ENCODE peak calls at places on chromosomes 11 and 22, in eight cellular contexts. One of them, this sample, is unnamed.

GRCh38 chr22:47190276-47190956 is 428.0 kb downstream of the TBC1D22A start:
- DNase-seq in caudate nucleus: no peak
- DNase-seq in activated naive CD8-positive, alpha-beta T cell treated with anti-CD3 and anti-CD28 coated beads, Interleukin-2, amount 50 U/mL, for 16 hours: no peak
- DNase-seq in astrocyte of the hippocampus: no peak
- DNase-seq in NCI-H1436: no peak
- DNase-seq in pancreas: peak
- DNase-seq in WTC11: no peak
- DNase-seq in activated CD4-positive, alpha-beta T cell treated with anti-CD3 and anti-CD28 coated beads, Interleukin-2, amount 10 ng/mL, durations not matched to agents 7 days and 5 days: no peak
- DNase-seq in this sample: no peak

GRCh38 chr22:40101417-40102101 is 76.2 kb upstream of the TNRC6B start:
- DNase-seq in caudate nucleus: no peak
- DNase-seq in activated naive CD8-positive, alpha-beta T cell treated with anti-CD3 and anti-CD28 coated beads, Interleukin-2, amount 50 U/mL, for 16 hours: no peak
- DNase-seq in astrocyte of the hippocampus: no peak
- DNase-seq in NCI-H1436: no peak
- DNase-seq in pancreas: no peak
- DNase-seq in WTC11: no peak
- DNase-seq in activated CD4-positive, alpha-beta T cell treated with anti-CD3 and anti-CD28 coated beads, Interleukin-2, amount 10 ng/mL, durations not matched to agents 7 days and 5 days: no peak
- DNase-seq in this sample: no peak

GRCh38 chr11:69489031-69489745 is 7.7 kb downstream of the LINC01488 start:
- DNase-seq in caudate nucleus: no peak
- DNase-seq in activated naive CD8-positive, alpha-beta T cell treated with anti-CD3 and anti-CD28 coated beads, Interleukin-2, amount 50 U/mL, for 16 hours: no peak
- DNase-seq in astrocyte of the hippocampus: no peak
- DNase-seq in NCI-H1436: no peak
- DNase-seq in pancreas: peak
- DNase-seq in WTC11: no peak
- DNase-seq in activated CD4-positive, alpha-beta T cell treated with anti-CD3 and anti-CD28 coated beads, Interleukin-2, amount 10 ng/mL, durations not matched to agents 7 days and 5 days: no peak
- DNase-seq in this sample: no peak

GRCh38 chr22:21861856-21862255 is 5.6 kb downstream of the MAPK1 start:
- DNase-seq in caudate nucleus: no peak
- DNase-seq in activated naive CD8-positive, alpha-beta T cell treated with anti-CD3 and anti-CD28 coated beads, Interleukin-2, amount 50 U/mL, for 16 hours: no peak
- DNase-seq in astrocyte of the hippocampus: no peak
- DNase-seq in NCI-H1436: no peak
- DNase-seq in pancreas: no peak
- DNase-seq in WTC11: no peak
- DNase-seq in activated CD4-positive, alpha-beta T cell treated with anti-CD3 and anti-CD28 coated beads, Interleukin-2, amount 10 ng/mL, durations not matched to agents 7 days and 5 days: no peak
- DNase-seq in this sample: no peak

GRCh38 chr11:76810151-76810853 is 27.1 kb downstream of the TSKU start:
- DNase-seq in caudate nucleus: no peak
- DNase-seq in activated naive CD8-positive, alpha-beta T cell treated with anti-CD3 and anti-CD28 coated beads, Interleukin-2, amount 50 U/mL, for 16 hours: no peak
- DNase-seq in astrocyte of the hippocampus: no peak
- DNase-seq in NCI-H1436: no peak
- DNase-seq in pancreas: no peak
- DNase-seq in WTC11: no peak
- DNase-seq in activated CD4-positive, alpha-beta T cell treated with anti-CD3 and anti-CD28 coated beads, Interleukin-2, amount 10 ng/mL, durations not matched to agents 7 days and 5 days: peak
- DNase-seq in this sample: no peak

GRCh38 chr11:70674605-70675004 is 276.3 kb downstream of the CTTN start:
- DNase-seq in caudate nucleus: no peak
- DNase-seq in activated naive CD8-positive, alpha-beta T cell treated with anti-CD3 and anti-CD28 coated beads, Interleukin-2, amount 50 U/mL, for 16 hours: no peak
- DNase-seq in astrocyte of the hippocampus: no peak
- DNase-seq in NCI-H1436: no peak
- DNase-seq in pancreas: no peak
- DNase-seq in WTC11: no peak
- DNase-seq in activated CD4-positive, alpha-beta T cell treated with anti-CD3 and anti-CD28 coated beads, Interleukin-2, amount 10 ng/mL, durations not matched to agents 7 days and 5 days: no peak
- DNase-seq in this sample: no peak

GRCh38 chr11:57546869-57547518 is 9.6 kb downstream of the SMTNL1 start:
- DNase-seq in caudate nucleus: no peak
- DNase-seq in activated naive CD8-positive, alpha-beta T cell treated with anti-CD3 and anti-CD28 coated beads, Interleukin-2, amount 50 U/mL, for 16 hours: no peak
- DNase-seq in astrocyte of the hippocampus: peak
- DNase-seq in NCI-H1436: no peak
- DNase-seq in pancreas: no peak
- DNase-seq in WTC11: peak
- DNase-seq in activated CD4-positive, alpha-beta T cell treated with anti-CD3 and anti-CD28 coated beads, Interleukin-2, amount 10 ng/mL, durations not matched to agents 7 days and 5 days: no peak
- DNase-seq in this sample: no peak

GRCh38 chr22:44497218-44497903 is 672 bp downstream of the RTL6 start:
- DNase-seq in caudate nucleus: no peak
- DNase-seq in activated naive CD8-positive, alpha-beta T cell treated with anti-CD3 and anti-CD28 coated beads, Interleukin-2, amount 50 U/mL, for 16 hours: no peak
- DNase-seq in astrocyte of the hippocampus: peak
- DNase-seq in NCI-H1436: no peak
- DNase-seq in pancreas: peak
- DNase-seq in WTC11: peak
- DNase-seq in activated CD4-positive, alpha-beta T cell treated with anti-CD3 and anti-CD28 coated beads, Interleukin-2, amount 10 ng/mL, durations not matched to agents 7 days and 5 days: no peak
- DNase-seq in this sample: no peak

GRCh38 chr11:105719073-105719846 is 109.4 kb downstream of the GRIA4 start:
- DNase-seq in caudate nucleus: no peak
- DNase-seq in activated naive CD8-positive, alpha-beta T cell treated with anti-CD3 and anti-CD28 coated beads, Interleukin-2, amount 50 U/mL, for 16 hours: no peak
- DNase-seq in astrocyte of the hippocampus: peak
- DNase-seq in NCI-H1436: no peak
- DNase-seq in pancreas: no peak
- DNase-seq in WTC11: no peak
- DNase-seq in activated CD4-positive, alpha-beta T cell treated with anti-CD3 and anti-CD28 coated beads, Interleukin-2, amount 10 ng/mL, durations not matched to agents 7 days and 5 days: no peak
- DNase-seq in this sample: no peak

GRCh38 chr11:33540946-33541915 is 159.4 kb downstream of the C11orf91 start:
- DNase-seq in caudate nucleus: no peak
- DNase-seq in activated naive CD8-positive, alpha-beta T cell treated with anti-CD3 and anti-CD28 coated beads, Interleukin-2, amount 50 U/mL, for 16 hours: no peak
- DNase-seq in astrocyte of the hippocampus: no peak
- DNase-seq in NCI-H1436: no peak
- DNase-seq in pancreas: no peak
- DNase-seq in WTC11: no peak
- DNase-seq in activated CD4-positive, alpha-beta T cell treated with anti-CD3 and anti-CD28 coated beads, Interleukin-2, amount 10 ng/mL, durations not matched to agents 7 days and 5 days: no peak
- DNase-seq in this sample: no peak

GRCh38 chr22:20024225-20025087 is 3.5 kb downstream of the TANGO2 start:
- DNase-seq in caudate nucleus: no peak
- DNase-seq in activated naive CD8-positive, alpha-beta T cell treated with anti-CD3 and anti-CD28 coated beads, Interleukin-2, amount 50 U/mL, for 16 hours: no peak
- DNase-seq in astrocyte of the hippocampus: no peak
- DNase-seq in NCI-H1436: no peak
- DNase-seq in pancreas: no peak
- DNase-seq in WTC11: no peak
- DNase-seq in activated CD4-positive, alpha-beta T cell treated with anti-CD3 and anti-CD28 coated beads, Interleukin-2, amount 10 ng/mL, durations not matched to agents 7 days and 5 days: no peak
- DNase-seq in this sample: no peak

GRCh38 chr22:23530106-23530505 is 50.0 kb downstream of the IGLL1 start:
- DNase-seq in caudate nucleus: no peak
- DNase-seq in activated naive CD8-positive, alpha-beta T cell treated with anti-CD3 and anti-CD28 coated beads, Interleukin-2, amount 50 U/mL, for 16 hours: no peak
- DNase-seq in astrocyte of the hippocampus: no peak
- DNase-seq in NCI-H1436: no peak
- DNase-seq in pancreas: peak
- DNase-seq in WTC11: no peak
- DNase-seq in activated CD4-positive, alpha-beta T cell treated with anti-CD3 and anti-CD28 coated beads, Interleukin-2, amount 10 ng/mL, durations not matched to agents 7 days and 5 days: no peak
- DNase-seq in this sample: no peak

GRCh38 chr11:114027941-114028340 is 31.6 kb upstream of the ZBTB16 start:
- DNase-seq in caudate nucleus: no peak
- DNase-seq in activated naive CD8-positive, alpha-beta T cell treated with anti-CD3 and anti-CD28 coated beads, Interleukin-2, amount 50 U/mL, for 16 hours: no peak
- DNase-seq in astrocyte of the hippocampus: no peak
- DNase-seq in NCI-H1436: no peak
- DNase-seq in pancreas: no peak
- DNase-seq in WTC11: no peak
- DNase-seq in activated CD4-positive, alpha-beta T cell treated with anti-CD3 and anti-CD28 coated beads, Interleukin-2, amount 10 ng/mL, durations not matched to agents 7 days and 5 days: no peak
- DNase-seq in this sample: no peak

GRCh38 chr11:69064394-69064957 is 15.7 kb downstream of the TPCN2 start:
- DNase-seq in caudate nucleus: no peak
- DNase-seq in activated naive CD8-positive, alpha-beta T cell treated with anti-CD3 and anti-CD28 coated beads, Interleukin-2, amount 50 U/mL, for 16 hours: no peak
- DNase-seq in astrocyte of the hippocampus: no peak
- DNase-seq in NCI-H1436: no peak
- DNase-seq in pancreas: no peak
- DNase-seq in WTC11: no peak
- DNase-seq in activated CD4-positive, alpha-beta T cell treated with anti-CD3 and anti-CD28 coated beads, Interleukin-2, amount 10 ng/mL, durations not matched to agents 7 days and 5 days: no peak
- DNase-seq in this sample: no peak

GRCh38 chr11:132605794-132606570 is 926.3 kb downstream of the OPCML start:
- DNase-seq in caudate nucleus: no peak
- DNase-seq in activated naive CD8-positive, alpha-beta T cell treated with anti-CD3 and anti-CD28 coated beads, Interleukin-2, amount 50 U/mL, for 16 hours: no peak
- DNase-seq in astrocyte of the hippocampus: peak
- DNase-seq in NCI-H1436: no peak
- DNase-seq in pancreas: no peak
- DNase-seq in WTC11: no peak
- DNase-seq in activated CD4-positive, alpha-beta T cell treated with anti-CD3 and anti-CD28 coated beads, Interleukin-2, amount 10 ng/mL, durations not matched to agents 7 days and 5 days: no peak
- DNase-seq in this sample: no peak

GRCh38 chr11:67731583-67731982 is 57.2 kb upstream of the ALDH3B2 start:
- DNase-seq in caudate nucleus: no peak
- DNase-seq in activated naive CD8-positive, alpha-beta T cell treated with anti-CD3 and anti-CD28 coated beads, Interleukin-2, amount 50 U/mL, for 16 hours: no peak
- DNase-seq in astrocyte of the hippocampus: no peak
- DNase-seq in NCI-H1436: no peak
- DNase-seq in pancreas: no peak
- DNase-seq in WTC11: no peak
- DNase-seq in activated CD4-positive, alpha-beta T cell treated with anti-CD3 and anti-CD28 coated beads, Interleukin-2, amount 10 ng/mL, durations not matched to agents 7 days and 5 days: no peak
- DNase-seq in this sample: no peak

GRCh38 chr11:73185680-73186293 is 32.3 kb upstream of the P2RY2 start:
- DNase-seq in caudate nucleus: no peak
- DNase-seq in activated naive CD8-positive, alpha-beta T cell treated with anti-CD3 and anti-CD28 coated beads, Interleukin-2, amount 50 U/mL, for 16 hours: no peak
- DNase-seq in astrocyte of the hippocampus: peak
- DNase-seq in NCI-H1436: no peak
- DNase-seq in pancreas: no peak
- DNase-seq in WTC11: no peak
- DNase-seq in activated CD4-positive, alpha-beta T cell treated with anti-CD3 and anti-CD28 coated beads, Interleukin-2, amount 10 ng/mL, durations not matched to agents 7 days and 5 days: no peak
- DNase-seq in this sample: no peak

GRCh38 chr11:103659743-103660142 is 376.7 kb upstream of the DDI1 start:
- DNase-seq in caudate nucleus: no peak
- DNase-seq in activated naive CD8-positive, alpha-beta T cell treated with anti-CD3 and anti-CD28 coated beads, Interleukin-2, amount 50 U/mL, for 16 hours: no peak
- DNase-seq in astrocyte of the hippocampus: no peak
- DNase-seq in NCI-H1436: no peak
- DNase-seq in pancreas: no peak
- DNase-seq in WTC11: no peak
- DNase-seq in activated CD4-positive, alpha-beta T cell treated with anti-CD3 and anti-CD28 coated beads, Interleukin-2, amount 10 ng/mL, durations not matched to agents 7 days and 5 days: no peak
- DNase-seq in this sample: no peak

GRCh38 chr11:47396049-47396320 is 12.4 kb upstream of the SLC39A13 start:
- DNase-seq in caudate nucleus: no peak
- DNase-seq in activated naive CD8-positive, alpha-beta T cell treated with anti-CD3 and anti-CD28 coated beads, Interleukin-2, amount 50 U/mL, for 16 hours: no peak
- DNase-seq in astrocyte of the hippocampus: no peak
- DNase-seq in NCI-H1436: no peak
- DNase-seq in pancreas: peak
- DNase-seq in WTC11: no peak
- DNase-seq in activated CD4-positive, alpha-beta T cell treated with anti-CD3 and anti-CD28 coated beads, Interleukin-2, amount 10 ng/mL, durations not matched to agents 7 days and 5 days: no peak
- DNase-seq in this sample: no peak

GRCh38 chr22:42863349-42863911 is 6.4 kb upstream of the ARFGAP3 start:
- DNase-seq in caudate nucleus: no peak
- DNase-seq in activated naive CD8-positive, alpha-beta T cell treated with anti-CD3 and anti-CD28 coated beads, Interleukin-2, amount 50 U/mL, for 16 hours: peak
- DNase-seq in astrocyte of the hippocampus: peak
- DNase-seq in NCI-H1436: no peak
- DNase-seq in pancreas: no peak
- DNase-seq in WTC11: no peak
- DNase-seq in activated CD4-positive, alpha-beta T cell treated with anti-CD3 and anti-CD28 coated beads, Interleukin-2, amount 10 ng/mL, durations not matched to agents 7 days and 5 days: peak
- DNase-seq in this sample: no peak

GRCh38 chr22:48693377-48694135 is 1134.1 kb downstream of the BRD1 start:
- DNase-seq in caudate nucleus: no peak
- DNase-seq in activated naive CD8-positive, alpha-beta T cell treated with anti-CD3 and anti-CD28 coated beads, Interleukin-2, amount 50 U/mL, for 16 hours: no peak
- DNase-seq in astrocyte of the hippocampus: no peak
- DNase-seq in NCI-H1436: no peak
- DNase-seq in pancreas: peak
- DNase-seq in WTC11: no peak
- DNase-seq in activated CD4-positive, alpha-beta T cell treated with anti-CD3 and anti-CD28 coated beads, Interleukin-2, amount 10 ng/mL, durations not matched to agents 7 days and 5 days: no peak
- DNase-seq in this sample: no peak

This sample was measured in T follicular helper cell.